ENCODE peak calls at places on chromosomes 6 and 20, in seven cellular contexts. X is heart right ventricle, G is brain microvascular endothelial cell, E is mammary epithelial cell, M is SJSA1, F is AG04450, T is ascending aorta. A is an unnamed sample.

GRCh38 chr6:257031-257725 is 35.1 kb upstream of the DUSP22 start:
- DNase-seq in T (no peak), M (no peak), X (no peak), F (no peak), G (no peak), E (no peak), A (no peak)

GRCh38 chr6:85795966-85796365 is 153.3 kb upstream of the SYNCRIP start:
- DNase-seq in E (no peak), F (no peak), M (no peak), G (no peak), T (no peak), X (no peak), A (no peak)

GRCh38 chr20:39264506-39265172 is 302.5 kb downstream of the DHX35 start:
- DNase-seq in F (peak; percentile 29), X (peak; percentile 41), T (no peak), G (peak; percentile 72), E (peak; percentile 83), M (peak; percentile 54), A (peak; percentile 33)

GRCh38 chr6:42911171-42912021 is 4.5 kb upstream of the PTCRA start:
- DNase-seq in F (no peak), M (no peak), T (no peak), G (no peak), E (no peak), X (no peak), A (no peak)

GRCh38 chr20:63328026-63328700 is 33.0 kb downstream of the CHRNA4 start:
- DNase-seq in G (no peak), X (peak; percentile 6), M (no peak), T (no peak), F (no peak), E (no peak), A (no peak)

GRCh38 chr6:43492673-43493072 is 15.3 kb downstream of the TJAP1 start:
- DNase-seq in X (no peak), E (no peak), T (no peak), G (peak; percentile 29), M (no peak), F (no peak), A (peak; percentile 35)

GRCh38 chr20:38212806-38213606 is 47.5 kb downstream of the KIAA1755 start:
- DNase-seq in X (peak; percentile 52), E (no peak), F (no peak), T (no peak), G (no peak), M (no peak), A (no peak)

GRCh38 chr6:3272911-3273547 is 14.3 kb downstream of the PSMG4 start:
- DNase-seq in T (no peak), X (no peak), F (no peak), E (no peak), G (no peak), M (no peak), A (no peak)

GRCh38 chr6:37013516-37014491 is 8.3 kb downstream of the FGD2 start:
- DNase-seq in F (no peak), E (no peak), M (no peak), T (no peak), X (no peak), G (no peak), A (no peak)

GRCh38 chr6:15500901-15501805 is 161.7 kb downstream of the DTNBP1 start:
- DNase-seq in E (no peak), G (no peak), X (no peak), F (no peak), M (no peak), T (no peak), A (no peak)

GRCh38 chr20:57934913-57935312 is 225.1 kb upstream of the PMEPA1 start:
- DNase-seq in X (no peak), F (no peak), E (no peak), M (no peak), T (no peak), G (no peak), A (no peak)

GRCh38 chr20:9072741-9073310 is 3.9 kb downstream of the PLCB4 start:
- DNase-seq in G (no peak), X (no peak), M (no peak), T (no peak), E (no peak), F (no peak), A (no peak)

GRCh38 chr6:126546771-126547170 is 206.9 kb downstream of the CENPW start:
- DNase-seq in T (no peak), G (no peak), X (no peak), M (no peak), E (no peak), F (no peak), A (no peak)

GRCh38 chr6:168128631-168129291 is 49.7 kb upstream of the FRMD1 start:
- DNase-seq in T (no peak), M (peak; percentile 38), G (no peak), F (no peak), X (no peak), E (no peak), A (no peak)

GRCh38 chr20:58956078-58956477 is 25.0 kb upstream of the NELFCD start:
- DNase-seq in T (no peak), G (no peak), X (no peak), M (no peak), F (no peak), E (no peak), A (no peak)

GRCh38 chr6:19723533-19723932 is 113.6 kb upstream of the ID4 start:
- DNase-seq in X (no peak), T (no peak), E (peak; percentile 10), M (no peak), F (peak; percentile 48), G (peak; percentile 70), A (no peak)

GRCh38 chr6:41937881-41938574 is 3.6 kb downstream of the CCND3 start:
- DNase-seq in T (no peak), X (peak; percentile 22), M (no peak), G (no peak), F (no peak), E (no peak), A (no peak)

GRCh38 chr6:36765943-36766648 is 68.5 kb downstream of the RAB44 start:
- DNase-seq in F (peak; percentile 43), E (peak; percentile 63), M (peak; percentile 77), G (peak; percentile 80), T (peak; percentile 33), X (peak; percentile 80), A (peak; percentile 38)

GRCh38 chr20:6069669-6070068 is 15.8 kb upstream of the LRRN4 start:
- DNase-seq in T (no peak), E (no peak), M (no peak), G (no peak), F (no peak), X (no peak), A (no peak)

GRCh38 chr20:63363981-63364536 is 2.9 kb upstream of the CHRNA4 start:
- DNase-seq in F (no peak), E (no peak), M (no peak), T (no peak), G (no peak), X (peak; percentile 3), A (no peak)

GRCh38 chr20:4637081-4637797 is 84.5 kb upstream of the PRND start:
- DNase-seq in M (no peak), E (peak; percentile 62), G (no peak), X (no peak), F (no peak), T (no peak), A (no peak)

GRCh38 chr6:3382399-3383279 is 74.2 kb downstream of the SLC22A23 start:
- DNase-seq in E (peak; percentile 86), G (peak; percentile 14), F (no peak), M (no peak), T (no peak), X (no peak), A (no peak)

GRCh38 chr20:9025643-9026042 is 43.2 kb upstream of the PLCB4 start:
- DNase-seq in T (no peak), M (no peak), G (peak; percentile 55), X (no peak), F (no peak), E (peak; percentile 21), A (no peak)

GRCh38 chr20:32190608-32191415 is 16.7 kb downstream of the PLAGL2 start:
- DNase-seq in G (no peak), X (no peak), T (no peak), F (no peak), E (no peak), M (no peak), A (no peak)

GRCh38 chr6:147837540-147837939 is 329.1 kb downstream of the SAMD5 start:
- DNase-seq in T (no peak), M (no peak), G (no peak), X (no peak), E (no peak), F (no peak), A (no peak)

GRCh38 chr6:53813096-53813495 is 18.3 kb downstream of the LRRC1 start:
- DNase-seq in T (no peak), E (no peak), G (no peak), F (no peak), X (no peak), M (no peak), A (no peak)

GRCh38 chr20:24677626-24678328 is 208.3 kb downstream of the SYNDIG1 start:
- DNase-seq in X (no peak), F (no peak), E (no peak), T (no peak), G (no peak), M (no peak), A (no peak)
- H3K27ac ChIP-seq in X (no peak overlapping the region), F (no peak overlapping the region), E (no peak overlapping the region), T (no peak overlapping the region), G (no peak overlapping the region), M (no peak overlapping the region), A (no peak overlapping the region)

GRCh38 chr6:117264487-117265424 is 602 bp upstream of the VGLL2 start:
- DNase-seq in F (no peak), M (no peak), X (no peak), E (peak; percentile 17), T (no peak), G (no peak), A (no peak)

GRCh38 chr6:117263353-117263927 is 1.9 kb upstream of the VGLL2 start:
- DNase-seq in M (no peak), F (no peak), G (no peak), X (no peak), E (no peak), T (no peak), A (no peak)

GRCh38 chr6:117266267-117266797 is 974 bp downstream of the VGLL2 start:
- DNase-seq in T (no peak), M (no peak), E (no peak), G (no peak), F (no peak), X (no peak), A (no peak)

GRCh38 chr6:117266948-117267347 is 1.6 kb downstream of the VGLL2 start:
- DNase-seq in F (no peak), T (no peak), X (no peak), G (no peak), E (no peak), M (no peak), A (no peak)

GRCh38 chr6:117265425-117266266 is at the start of gene VGLL2:
- DNase-seq in M (peak; percentile 78), F (no peak), E (peak; percentile 20), G (no peak), X (peak; percentile 37), T (no peak), A (peak; percentile 78)
- H3K4me3 ChIP-seq in M (peak within 1 kb of the TSS; percentile 40), F (peak within 1 kb of the TSS; percentile 43), E (peak within 1 kb of the TSS; percentile 20), G (peak within 1 kb of the TSS; percentile 29), X (peak within 1 kb of the TSS; percentile 51), T (peak within 1 kb of the TSS; percentile 61), A (peak within 1 kb of the TSS; percentile 91)

GRCh38 chr6:46651766-46652165 is 852 bp downstream of the CYP39A1 start:
- DNase-seq in X (no peak), E (peak; percentile 32), T (no peak), M (no peak), G (no peak), F (no peak), A (no peak)
- H3K27ac ChIP-seq in X (no peak overlapping the region), E (peak overlapping the region; percentile 82), T (no peak overlapping the region), M (no peak overlapping the region), G (no peak overlapping the region), F (no peak overlapping the region), A (no peak overlapping the region)

GRCh38 chr6:107554918-107555317 is 65.0 kb downstream of the SOBP start:
- DNase-seq in E (no peak), M (no peak), X (no peak), T (no peak), F (no peak), G (no peak), A (no peak)
- H3K4me3 ChIP-seq in E (no peak overlapping the region), M (no peak overlapping the region), X (no peak overlapping the region), T (no peak overlapping the region), F (no peak overlapping the region), G (no peak overlapping the region), A (no peak overlapping the region)

A was measured in gastrocnemius medialis.